ENCODE peak calls at places on chromosomes 13 and 19, in six cellular contexts. Y is neuronal stem cell, E is IMR-90, V is H9, C is H1, U is mesendoderm. P is an unnamed sample.

GRCh38 chr13:21639604-21640003 is 31.3 kb upstream of the FGF9 start:
- DNase-seq in C (no peak), U (no peak), V (no peak), E (no peak), Y (peak), P (no peak)

GRCh38 chr19:55024111-55024510 is 14.0 kb downstream of the GP6 start:
- DNase-seq in U (no peak), V (no peak), C (no peak), E (no peak), Y (no peak), P (no peak)

GRCh38 chr13:72062566-72062965 is 195.6 kb upstream of the DACH1 start:
- DNase-seq in Y (peak), U (peak), V (peak), C (peak), E (no peak), P (no peak)

GRCh38 chr19:32532233-32532632 is 48.8 kb upstream of the PDCD5 start:
- DNase-seq in U (no peak), Y (no peak), V (no peak), E (no peak), C (no peak), P (no peak)

GRCh38 chr13:42418184-42418583 is 146.2 kb downstream of the AKAP11 start:
- DNase-seq in Y (no peak), E (no peak), V (no peak), U (no peak), C (no peak), P (no peak)

GRCh38 chr19:19488041-19488874 is 27.1 kb downstream of the TSSK6 start:
- DNase-seq in E (no peak), U (peak), C (no peak), V (no peak), Y (no peak), P (no peak)

GRCh38 chr13:41365636-41366035 is 54.6 kb downstream of the NAA16 start:
- DNase-seq in C (no peak), V (no peak), Y (no peak), U (no peak), E (peak), P (peak)

GRCh38 chr19:35247526-35248309 is 1.1 kb upstream of the LSR start:
- DNase-seq in U (peak), E (no peak), V (peak), C (peak), Y (peak), P (no peak)

GRCh38 chr13:102679449-102680132 is 15.3 kb downstream of the METTL21C start:
- DNase-seq in V (no peak), C (no peak), U (no peak), Y (no peak), E (no peak), P (no peak)

GRCh38 chr19:4986056-4986455 is 17.1 kb downstream of the KDM4B start:
- DNase-seq in V (no peak), U (no peak), C (no peak), E (no peak), Y (no peak), P (no peak)
- H2BK5ac ChIP-seq in V (no peak), U (no peak), C (no peak), E (no peak), Y (peak), P (no peak)

GRCh38 chr19:42244452-42245220 is 2.2 kb upstream of the GSK3A start:
- DNase-seq in C (peak), E (peak), U (peak), V (peak), Y (peak), P (peak)

GRCh38 chr19:42241279-42241678 is 1.1 kb downstream of the GSK3A start:
- DNase-seq in E (no peak), C (no peak), V (no peak), U (no peak), Y (no peak), P (no peak)

GRCh38 chr19:42242071-42242511 is 311 bp downstream of the GSK3A start:
- DNase-seq in V (no peak), E (no peak), C (no peak), U (no peak), Y (no peak), P (peak)

GRCh38 chr19:42239544-42240220 is 2.7 kb downstream of the GSK3A start:
- DNase-seq in C (no peak), E (no peak), V (no peak), U (no peak), Y (no peak), P (no peak)

GRCh38 chr19:42242512-42243409 is at the start of gene GSK3A:
- DNase-seq in E (peak), Y (peak), C (peak), U (peak), V (peak), P (peak)
- H3K4ac ChIP-seq in E (peak), Y (no peak), C (no peak), U (peak), V (no peak), P (peak)

DNA sequence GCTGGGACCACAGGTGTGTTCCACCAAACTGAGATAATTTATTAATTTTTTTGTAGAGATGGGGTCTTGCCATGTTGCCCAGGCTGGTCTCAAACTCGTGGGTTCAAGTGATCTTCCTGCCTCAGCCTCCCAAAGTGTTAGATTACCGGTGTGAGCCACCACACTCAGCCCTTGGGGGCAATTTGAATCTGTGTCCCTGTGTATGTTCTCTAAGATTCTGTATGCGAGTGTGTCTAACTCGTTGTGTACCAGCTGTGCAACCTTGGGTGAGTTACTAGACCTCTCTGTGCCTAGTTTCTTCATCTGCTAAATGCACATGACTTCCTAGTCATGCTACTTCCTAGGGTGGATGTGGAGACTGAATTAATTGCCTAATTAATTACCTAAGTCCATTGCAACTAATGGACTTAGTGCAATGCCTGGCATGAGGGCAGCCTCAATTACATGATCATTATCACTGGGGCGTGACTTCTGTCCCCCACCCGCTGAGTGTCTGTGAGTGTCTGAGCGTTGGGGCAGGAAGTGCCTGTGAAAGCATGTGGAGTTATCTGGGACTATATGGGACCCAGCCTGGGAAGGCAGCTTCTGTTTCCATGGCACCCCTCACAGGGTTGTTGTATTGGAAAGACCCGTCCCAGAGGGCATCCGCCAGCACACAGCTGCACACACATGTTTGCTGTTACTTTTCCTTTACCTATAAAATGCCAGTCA is 1.8 kb upstream of the NCCRP1 start:
- DNase-seq in V (no peak), Y (no peak), U (peak), C (no peak), E (no peak), P (no peak)
- H3K27ac ChIP-seq in V (no peak), Y (no peak), U (no peak), C (no peak), E (no peak), P (no peak)

DNA sequence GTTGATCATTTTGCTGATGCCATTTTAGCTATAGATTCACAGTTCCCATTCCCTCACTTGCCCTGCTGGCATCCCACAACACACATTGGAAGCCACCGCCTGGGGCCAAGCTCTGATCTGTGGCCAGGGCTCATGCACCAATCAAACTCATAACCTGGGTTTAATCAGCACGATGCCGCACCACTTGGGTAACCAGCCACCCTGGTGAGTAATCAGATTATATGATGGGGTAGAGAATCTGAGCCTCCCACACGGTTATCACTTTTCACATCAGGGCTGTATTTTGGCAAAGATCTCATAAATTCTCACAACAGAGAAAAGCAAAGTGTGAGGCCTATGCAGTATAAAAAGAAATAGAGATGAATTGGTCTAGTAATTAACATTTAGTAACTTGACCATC is 66.0 kb upstream of the TNFRSF19 start:
- DNase-seq in C (no peak), Y (no peak), V (no peak), U (no peak), E (peak), P (no peak)
- H2BK5ac ChIP-seq in C (no peak), Y (no peak), V (no peak), U (no peak), E (peak), P (no peak)

GRCh38 chr19:27975419-27976005 is 1237.4 kb downstream of the UQCRFS1 start:
- DNase-seq in E (no peak), C (no peak), V (no peak), Y (no peak), U (no peak), P (no peak)

GRCh38 chr19:27974082-27974513 is 1238.9 kb downstream of the UQCRFS1 start:
- DNase-seq in E (no peak), Y (peak), C (peak), U (peak), V (peak), P (no peak)

GRCh38 chr19:27972291-27973040 is 1240.5 kb downstream of the UQCRFS1 start:
- DNase-seq in C (no peak), Y (no peak), E (no peak), U (peak), V (no peak), P (no peak)

GRCh38 chr19:27971071-27971470 is 1241.9 kb downstream of the UQCRFS1 start:
- DNase-seq in Y (peak), U (peak), C (no peak), V (peak), E (no peak), P (no peak)

DNA sequence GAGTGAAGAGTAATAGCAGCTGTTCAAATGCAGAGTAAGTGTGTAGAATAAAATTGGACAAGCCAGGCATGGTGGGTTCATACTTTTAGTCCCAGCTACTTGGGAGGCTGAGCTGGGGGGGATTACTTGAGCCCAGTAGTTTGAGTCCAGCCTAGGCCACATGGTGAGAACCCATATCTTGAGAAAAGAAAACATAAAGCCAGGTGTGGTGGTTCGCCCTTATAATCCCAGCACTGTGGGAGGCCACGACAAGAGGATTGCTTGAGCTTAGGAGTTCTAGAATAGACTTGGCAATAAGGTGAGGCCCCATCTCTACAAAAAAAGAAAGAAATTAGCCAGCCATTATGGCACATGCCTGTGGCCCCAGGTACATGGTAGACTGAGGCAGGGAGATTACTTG is 1241.1 kb downstream of the UQCRFS1 start:
- DNase-seq in Y (no peak), U (no peak), C (no peak), V (no peak), E (no peak), P (no peak)
- H3K4ac ChIP-seq in Y (no peak), U (peak), C (no peak), V (no peak), E (no peak), P (no peak)

DNA sequence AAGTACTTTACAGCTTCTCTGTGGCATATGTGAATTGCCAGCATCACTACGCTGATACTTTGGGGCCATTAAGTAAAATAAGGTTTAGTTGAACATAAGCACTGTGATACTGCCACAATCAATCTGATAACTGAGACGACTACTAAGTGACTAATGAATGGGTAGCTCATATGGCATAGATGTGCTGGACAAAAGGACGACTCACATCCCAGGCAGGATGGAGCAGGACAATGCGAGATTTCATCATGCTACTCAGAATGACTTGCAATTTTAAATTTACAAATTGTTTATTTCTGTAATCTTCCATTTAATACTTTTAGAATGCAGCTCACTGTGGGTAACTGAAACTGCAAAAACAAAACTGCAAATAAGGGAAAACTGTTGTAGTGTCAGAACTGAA is 13.6 kb downstream of the CCDC122 start:
- DNase-seq in V (no peak), Y (no peak), U (no peak), C (no peak), E (peak), P (peak)
- H3K27ac ChIP-seq in V (no peak), Y (no peak), U (no peak), C (no peak), E (peak), P (no peak)